ENCODE peak calls at places on chromosomes 1 and 21, in ten cellular contexts. One of them, this sample, is unnamed.

GRCh38 chr1:193952778-193953374 is 766.5 kb upstream of the B3GALT2 start:
- DNase-seq in transverse colon: no peak
- DNase-seq in lower lobe of right lung: no peak
- DNase-seq in PC-3: no peak
- DNase-seq in astrocyte: no peak
- DNase-seq in WERI-Rb-1: no peak
- DNase-seq in right atrium auricular region: no peak
- DNase-seq in AG04450: no peak
- DNase-seq in CD8-positive, alpha-beta T cell: no peak
- DNase-seq in ovary: no peak
- DNase-seq in this sample: no peak

GRCh38 chr1:29655945-29656866 is 419.9 kb downstream of the PTPRU start:
- DNase-seq in WERI-Rb-1: peak; percentile 51
- DNase-seq in transverse colon: no peak
- DNase-seq in CD8-positive, alpha-beta T cell: no peak
- DNase-seq in ovary: no peak
- DNase-seq in astrocyte: no peak
- DNase-seq in lower lobe of right lung: no peak
- DNase-seq in AG04450: no peak
- DNase-seq in right atrium auricular region: peak; percentile 21
- DNase-seq in PC-3: peak; percentile 42
- DNase-seq in this sample: peak; percentile 43

GRCh38 chr1:207070811-207071210 is 17.7 kb downstream of the PFKFB2 start:
- DNase-seq in transverse colon: no peak
- DNase-seq in astrocyte: no peak
- DNase-seq in right atrium auricular region: no peak
- DNase-seq in PC-3: no peak
- DNase-seq in AG04450: no peak
- DNase-seq in CD8-positive, alpha-beta T cell: no peak
- DNase-seq in ovary: no peak
- DNase-seq in WERI-Rb-1: no peak
- DNase-seq in lower lobe of right lung: no peak
- DNase-seq in this sample: no peak

GRCh38 chr21:40120944-40121575 is 253.8 kb downstream of the PCP4 start:
- DNase-seq in WERI-Rb-1: no peak
- DNase-seq in CD8-positive, alpha-beta T cell: no peak
- DNase-seq in right atrium auricular region: no peak
- DNase-seq in AG04450: no peak
- DNase-seq in transverse colon: no peak
- DNase-seq in lower lobe of right lung: no peak
- DNase-seq in PC-3: peak; percentile 53
- DNase-seq in astrocyte: no peak
- DNase-seq in ovary: no peak
- DNase-seq in this sample: no peak

GRCh38 chr1:227889047-227889862 is 58.5 kb downstream of the WNT9A start:
- DNase-seq in ovary: peak; percentile 12
- DNase-seq in right atrium auricular region: peak; percentile 58
- DNase-seq in transverse colon: no peak
- DNase-seq in AG04450: no peak
- DNase-seq in lower lobe of right lung: peak; percentile 41
- DNase-seq in CD8-positive, alpha-beta T cell: peak; percentile 3
- DNase-seq in PC-3: no peak
- DNase-seq in WERI-Rb-1: no peak
- DNase-seq in astrocyte: no peak
- DNase-seq in this sample: peak; percentile 73

GRCh38 chr1:118973536-118974160 is 14.5 kb downstream of the TBX15 start:
- DNase-seq in WERI-Rb-1: peak; percentile 26
- DNase-seq in astrocyte: no peak
- DNase-seq in CD8-positive, alpha-beta T cell: no peak
- DNase-seq in ovary: no peak
- DNase-seq in lower lobe of right lung: no peak
- DNase-seq in transverse colon: no peak
- DNase-seq in right atrium auricular region: no peak
- DNase-seq in AG04450: no peak
- DNase-seq in PC-3: no peak
- DNase-seq in this sample: no peak

GRCh38 chr1:66152034-66152433 is 359.3 kb downstream of the PDE4B start:
- DNase-seq in transverse colon: no peak
- DNase-seq in right atrium auricular region: no peak
- DNase-seq in WERI-Rb-1: no peak
- DNase-seq in lower lobe of right lung: no peak
- DNase-seq in PC-3: no peak
- DNase-seq in AG04450: no peak
- DNase-seq in ovary: no peak
- DNase-seq in astrocyte: no peak
- DNase-seq in CD8-positive, alpha-beta T cell: no peak
- DNase-seq in this sample: no peak

GRCh38 chr1:244792188-244792850 is 43.1 kb upstream of the COX20 start:
- DNase-seq in PC-3: no peak
- DNase-seq in WERI-Rb-1: no peak
- DNase-seq in astrocyte: peak; percentile 70
- DNase-seq in transverse colon: no peak
- DNase-seq in right atrium auricular region: no peak
- DNase-seq in lower lobe of right lung: no peak
- DNase-seq in CD8-positive, alpha-beta T cell: no peak
- DNase-seq in ovary: peak; percentile 24
- DNase-seq in AG04450: peak; percentile 15
- DNase-seq in this sample: no peak

GRCh38 chr1:118588566-118588965 is 399.6 kb downstream of the TBX15 start:
- DNase-seq in ovary: no peak
- DNase-seq in lower lobe of right lung: no peak
- DNase-seq in transverse colon: no peak
- DNase-seq in CD8-positive, alpha-beta T cell: no peak
- DNase-seq in right atrium auricular region: no peak
- DNase-seq in astrocyte: no peak
- DNase-seq in AG04450: no peak
- DNase-seq in WERI-Rb-1: no peak
- DNase-seq in PC-3: no peak
- DNase-seq in this sample: no peak

GRCh38 chr1:61139324-61140055 is 57.1 kb downstream of the NFIA start:
- DNase-seq in PC-3: peak; percentile 83
- DNase-seq in AG04450: no peak
- DNase-seq in ovary: no peak
- DNase-seq in right atrium auricular region: no peak
- DNase-seq in CD8-positive, alpha-beta T cell: no peak
- DNase-seq in WERI-Rb-1: peak; percentile 22
- DNase-seq in lower lobe of right lung: no peak
- DNase-seq in transverse colon: no peak
- DNase-seq in astrocyte: peak; percentile 21
- DNase-seq in this sample: no peak

GRCh38 chr1:93617670-93618488 is 63.8 kb downstream of the BCAR3 start:
- DNase-seq in PC-3: no peak
- DNase-seq in WERI-Rb-1: no peak
- DNase-seq in CD8-positive, alpha-beta T cell: no peak
- DNase-seq in lower lobe of right lung: no peak
- DNase-seq in right atrium auricular region: no peak
- DNase-seq in astrocyte: no peak
- DNase-seq in transverse colon: peak; percentile 89
- DNase-seq in ovary: no peak
- DNase-seq in AG04450: no peak
- DNase-seq in this sample: no peak

GRCh38 chr1:200741808-200742207 is 3.1 kb downstream of the CAMSAP2 start:
- DNase-seq in right atrium auricular region: no peak
- DNase-seq in PC-3: peak; percentile 32
- DNase-seq in transverse colon: no peak
- DNase-seq in ovary: no peak
- DNase-seq in WERI-Rb-1: no peak
- DNase-seq in astrocyte: no peak
- DNase-seq in lower lobe of right lung: no peak
- DNase-seq in AG04450: no peak
- DNase-seq in CD8-positive, alpha-beta T cell: no peak
- DNase-seq in this sample: no peak

DNA sequence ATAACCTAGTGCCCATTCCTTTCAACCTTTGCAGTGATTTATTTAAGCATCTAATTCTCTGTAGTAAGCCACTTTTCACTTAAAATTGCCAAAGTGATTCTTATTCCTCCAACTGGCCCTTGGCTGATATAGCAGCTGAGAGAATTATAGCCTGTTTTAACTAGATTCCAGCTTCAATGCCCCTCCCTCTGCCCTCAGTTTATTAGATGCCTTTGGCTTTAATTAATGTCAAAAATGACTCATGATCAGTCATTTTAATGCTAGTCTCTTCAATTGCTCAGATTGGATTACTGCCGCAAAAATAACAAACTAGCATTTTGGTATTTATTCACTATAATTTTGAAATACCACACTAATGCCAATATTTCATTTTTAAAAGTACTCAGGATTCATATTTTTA is 145.3 kb upstream of the KCTD3 start:
- DNase-seq in PC-3: peak; percentile 88
- DNase-seq in astrocyte: no peak
- DNase-seq in transverse colon: no peak
- DNase-seq in AG04450: no peak
- DNase-seq in right atrium auricular region: no peak
- DNase-seq in lower lobe of right lung: no peak
- DNase-seq in ovary: no peak
- DNase-seq in CD8-positive, alpha-beta T cell: no peak
- DNase-seq in WERI-Rb-1: no peak
- DNase-seq in this sample: no peak
- H3K27ac ChIP-seq in PC-3: no peak overlapping the region
- H3K27ac ChIP-seq in astrocyte: no peak overlapping the region
- H3K27ac ChIP-seq in transverse colon: no peak overlapping the region
- H3K27ac ChIP-seq in AG04450: no peak overlapping the region
- H3K27ac ChIP-seq in right atrium auricular region: no peak overlapping the region
- H3K27ac ChIP-seq in lower lobe of right lung: no peak overlapping the region
- H3K27ac ChIP-seq in ovary: no peak overlapping the region
- H3K27ac ChIP-seq in CD8-positive, alpha-beta T cell: no peak overlapping the region
- H3K27ac ChIP-seq in WERI-Rb-1: no peak overlapping the region
- H3K27ac ChIP-seq in this sample: no peak overlapping the region

GRCh38 chr1:45340816-45341215 is 576 bp upstream of the MUTYH start:
- DNase-seq in PC-3: no peak
- DNase-seq in ovary: no peak
- DNase-seq in WERI-Rb-1: no peak
- DNase-seq in AG04450: no peak
- DNase-seq in lower lobe of right lung: no peak
- DNase-seq in CD8-positive, alpha-beta T cell: no peak
- DNase-seq in right atrium auricular region: no peak
- DNase-seq in astrocyte: no peak
- DNase-seq in transverse colon: no peak
- DNase-seq in this sample: no peak

GRCh38 chr1:45335732-45336365 is 4.1 kb upstream of the TOE1 start:
- DNase-seq in CD8-positive, alpha-beta T cell: no peak
- DNase-seq in PC-3: peak; percentile 91
- DNase-seq in transverse colon: peak; percentile 38
- DNase-seq in ovary: no peak
- DNase-seq in lower lobe of right lung: no peak
- DNase-seq in right atrium auricular region: no peak
- DNase-seq in AG04450: no peak
- DNase-seq in WERI-Rb-1: peak; percentile 26
- DNase-seq in astrocyte: no peak
- DNase-seq in this sample: no peak

GRCh38 chr1:45337630-45338320 is 2.2 kb upstream of the TOE1 start:
- DNase-seq in astrocyte: no peak
- DNase-seq in WERI-Rb-1: no peak
- DNase-seq in transverse colon: no peak
- DNase-seq in CD8-positive, alpha-beta T cell: no peak
- DNase-seq in ovary: no peak
- DNase-seq in PC-3: peak; percentile 57
- DNase-seq in right atrium auricular region: no peak
- DNase-seq in lower lobe of right lung: no peak
- DNase-seq in AG04450: no peak
- DNase-seq in this sample: no peak

GRCh38 chr1:45344491-45344890 is 4.3 kb upstream of the MUTYH start:
- DNase-seq in astrocyte: no peak
- DNase-seq in AG04450: no peak
- DNase-seq in PC-3: no peak
- DNase-seq in right atrium auricular region: no peak
- DNase-seq in transverse colon: no peak
- DNase-seq in ovary: no peak
- DNase-seq in CD8-positive, alpha-beta T cell: no peak
- DNase-seq in WERI-Rb-1: no peak
- DNase-seq in lower lobe of right lung: no peak
- DNase-seq in this sample: no peak

DNA sequence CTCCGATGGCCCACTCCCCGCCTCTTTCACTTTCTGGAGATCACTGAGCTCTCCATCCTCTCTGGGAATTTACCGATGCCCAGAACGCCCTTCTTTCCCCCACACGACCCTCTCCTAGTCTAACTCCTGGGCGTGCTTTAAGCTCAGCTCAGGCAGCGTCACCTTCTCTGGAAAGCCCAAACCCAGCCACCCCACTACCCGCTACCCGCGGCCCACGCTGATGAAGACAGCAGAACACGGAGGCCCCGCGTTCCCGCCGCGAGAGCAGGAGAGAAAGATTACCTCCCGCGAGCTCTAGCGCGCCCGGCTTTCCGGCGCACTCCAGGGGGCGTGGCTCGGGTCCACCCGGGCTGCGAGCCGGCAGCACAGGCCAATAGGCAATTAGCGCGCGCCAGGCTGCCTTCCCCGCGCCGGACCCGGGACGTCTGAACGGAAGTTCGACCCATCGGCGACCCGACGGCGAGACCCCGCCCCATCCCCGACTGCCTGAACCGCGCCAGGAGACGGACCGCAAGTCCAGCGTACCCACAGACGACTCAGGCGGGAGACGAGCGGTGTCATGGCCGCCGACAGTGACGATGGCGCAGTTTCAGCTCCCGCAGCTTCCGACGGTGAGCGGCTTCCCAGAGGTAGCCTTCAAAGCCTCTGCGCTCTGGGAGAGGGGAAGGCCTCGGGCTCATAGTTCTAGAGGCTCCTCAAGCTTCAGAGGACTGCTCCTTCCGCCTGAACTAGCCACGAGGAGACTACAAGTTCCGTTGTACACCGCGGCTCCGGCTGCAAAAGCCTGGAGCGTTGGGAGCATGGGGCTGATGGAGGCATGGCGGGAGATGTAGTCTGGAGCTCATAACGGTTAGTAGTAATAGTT is at the start of the genes MUTYH and TOE1:
- DNase-seq in astrocyte: peak; percentile 82
- DNase-seq in WERI-Rb-1: peak; percentile 98
- DNase-seq in right atrium auricular region: peak; percentile 91
- DNase-seq in PC-3: peak; percentile 93
- DNase-seq in AG04450: peak; percentile 70
- DNase-seq in transverse colon: peak; percentile 95
- DNase-seq in CD8-positive, alpha-beta T cell: peak; percentile 88
- DNase-seq in lower lobe of right lung: peak; percentile 97
- DNase-seq in ovary: peak; percentile 90
- DNase-seq in this sample: peak; percentile 93
- TF ChIP-seq CTCF in astrocyte: no peak
- TF ChIP-seq CTCF in WERI-Rb-1: no peak
- TF ChIP-seq CTCF in right atrium auricular region: peak; percentile 42
- TF ChIP-seq CTCF in PC-3: no peak
- TF ChIP-seq CTCF in AG04450: peak; percentile 11
- TF ChIP-seq CTCF in transverse colon: no peak
- TF ChIP-seq CTCF in CD8-positive, alpha-beta T cell: no peak
- TF ChIP-seq CTCF in lower lobe of right lung: no peak
- TF ChIP-seq CTCF in ovary: no peak
- TF ChIP-seq CTCF in this sample: no peak

GRCh38 chr1:110375490-110375889 is 15.3 kb downstream of the SLC16A4 start:
- DNase-seq in right atrium auricular region: no peak
- DNase-seq in ovary: no peak
- DNase-seq in WERI-Rb-1: no peak
- DNase-seq in PC-3: no peak
- DNase-seq in CD8-positive, alpha-beta T cell: no peak
- DNase-seq in transverse colon: no peak
- DNase-seq in AG04450: no peak
- DNase-seq in lower lobe of right lung: no peak
- DNase-seq in astrocyte: no peak
- DNase-seq in this sample: no peak
- H3K27ac ChIP-seq in right atrium auricular region: no peak overlapping the region
- H3K27ac ChIP-seq in ovary: no peak overlapping the region
- H3K27ac ChIP-seq in WERI-Rb-1: no peak overlapping the region
- H3K27ac ChIP-seq in PC-3: no peak overlapping the region
- H3K27ac ChIP-seq in CD8-positive, alpha-beta T cell: no peak overlapping the region
- H3K27ac ChIP-seq in transverse colon: no peak overlapping the region
- H3K27ac ChIP-seq in AG04450: no peak overlapping the region
- H3K27ac ChIP-seq in lower lobe of right lung: no peak overlapping the region
- H3K27ac ChIP-seq in astrocyte: no peak overlapping the region
- H3K27ac ChIP-seq in this sample: no peak overlapping the region

GRCh38 chr1:98661544-98662353 is at the start of gene SNX7:
- DNase-seq in right atrium auricular region: peak; percentile 69
- DNase-seq in transverse colon: peak; percentile 89
- DNase-seq in CD8-positive, alpha-beta T cell: no peak
- DNase-seq in lower lobe of right lung: peak; percentile 85
- DNase-seq in ovary: peak; percentile 81
- DNase-seq in PC-3: peak; percentile 77
- DNase-seq in AG04450: peak; percentile 24
- DNase-seq in astrocyte: peak; percentile 66
- DNase-seq in WERI-Rb-1: peak; percentile 84
- DNase-seq in this sample: peak; percentile 89
- TF ChIP-seq CTCF in right atrium auricular region: peak; percentile 47
- TF ChIP-seq CTCF in transverse colon: peak; percentile 13
- TF ChIP-seq CTCF in CD8-positive, alpha-beta T cell: no peak
- TF ChIP-seq CTCF in lower lobe of right lung: peak; percentile 26
- TF ChIP-seq CTCF in ovary: no peak
- TF ChIP-seq CTCF in PC-3: peak; percentile 28
- TF ChIP-seq CTCF in AG04450: peak; percentile 23
- TF ChIP-seq CTCF in astrocyte: no peak
- TF ChIP-seq CTCF in WERI-Rb-1: peak; percentile 34
- TF ChIP-seq CTCF in this sample: no peak